ENCODE peak calls at places on chromosomes 4 and X, in five cellular contexts. Q is right atrium auricular region, U is PC-3, Z is testis, J is fibroblast of pulmonary artery. F is an unnamed sample.

GRCh38 chrX:46777971-46778810 is 19.3 kb upstream of the SLC9A7 start:
- DNase-seq in Q (no peak), U (peak; percentile 49), Z (peak; percentile 13), J (peak; percentile 61), F (peak; percentile 33)

GRCh38 chr4:182758288-182758687 is 158.9 kb downstream of the DCTD start:
- DNase-seq in Q (no peak), U (no peak), Z (no peak), J (no peak), F (no peak)

GRCh38 chr4:10289534-10289899 is 167.7 kb downstream of the ZNF518B start:
- DNase-seq in Q (no peak), U (no peak), Z (no peak), J (no peak), F (no peak)

GRCh38 chrX:145292208-145292607 is 44.9 kb downstream of the SPANXN1 start:
- DNase-seq in Q (no peak), U (peak; percentile 22), Z (no peak), J (no peak), F (no peak)

GRCh38 chr4:173374588-173374987 is 3.8 kb downstream of the SAP30 start:
- DNase-seq in Q (no peak), U (no peak), Z (no peak), J (no peak), F (no peak)

GRCh38 chr4:53800741-53801140 is 209.5 kb upstream of the LNX1 start:
- DNase-seq in Q (no peak), U (no peak), Z (no peak), J (no peak), F (peak; percentile 37)

GRCh38 chr4:73922766-73923630 is 53.8 kb downstream of the CXCL1 start:
- DNase-seq in Q (no peak), U (peak; percentile 83), Z (no peak), J (peak; percentile 85), F (peak; percentile 37)

GRCh38 chr4:61520688-61521160 is 320.6 kb downstream of the ADGRL3 start:
- DNase-seq in Q (no peak), U (peak; percentile 96), Z (no peak), J (peak; percentile 56), F (no peak)

GRCh38 chr4:68407868-68408190 is 39.4 kb upstream of the TMPRSS11E start:
- DNase-seq in Q (no peak), U (no peak), Z (no peak), J (no peak), F (no peak)

DNA sequence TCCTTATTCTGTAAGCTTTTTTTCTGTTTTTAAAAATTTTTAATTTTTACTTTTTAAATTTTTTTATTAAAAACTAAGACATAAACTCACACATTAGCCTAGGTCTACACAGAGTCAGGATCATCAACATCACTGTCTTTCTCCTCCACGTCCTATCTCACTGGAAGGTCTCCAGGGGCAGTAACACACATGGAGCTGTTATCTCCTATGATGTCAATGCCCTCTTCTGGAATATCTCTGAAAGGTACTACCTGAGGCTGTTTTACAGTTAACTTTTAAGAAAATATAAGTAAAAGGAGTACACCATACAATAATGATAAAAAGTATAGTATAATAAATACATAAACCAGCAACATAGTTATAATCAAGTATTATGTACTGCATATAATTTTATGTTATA is 21.2 kb downstream of the IL15 start:
- DNase-seq in Q (no peak), U (no peak), Z (no peak), J (no peak), F (no peak)
- TF ChIP-seq CTCF in Q (no peak), U (no peak), Z (no peak), J (no peak), F (no peak)

GRCh38 chr4:123977623-123978022 is 581.0 kb downstream of the SPRY1 start:
- DNase-seq in Q (no peak), U (no peak), Z (no peak), J (no peak), F (no peak)

GRCh38 chr4:123978637-123979036 is 582.0 kb downstream of the SPRY1 start:
- DNase-seq in Q (no peak), U (no peak), Z (no peak), J (no peak), F (no peak)

GRCh38 chr4:123984881-123985280 is 588.3 kb downstream of the SPRY1 start:
- DNase-seq in Q (peak; percentile 65), U (no peak), Z (no peak), J (no peak), F (no peak)

GRCh38 chr4:123976875-123977274 is 580.3 kb downstream of the SPRY1 start:
- DNase-seq in Q (no peak), U (no peak), Z (no peak), J (no peak), F (no peak)

DNA sequence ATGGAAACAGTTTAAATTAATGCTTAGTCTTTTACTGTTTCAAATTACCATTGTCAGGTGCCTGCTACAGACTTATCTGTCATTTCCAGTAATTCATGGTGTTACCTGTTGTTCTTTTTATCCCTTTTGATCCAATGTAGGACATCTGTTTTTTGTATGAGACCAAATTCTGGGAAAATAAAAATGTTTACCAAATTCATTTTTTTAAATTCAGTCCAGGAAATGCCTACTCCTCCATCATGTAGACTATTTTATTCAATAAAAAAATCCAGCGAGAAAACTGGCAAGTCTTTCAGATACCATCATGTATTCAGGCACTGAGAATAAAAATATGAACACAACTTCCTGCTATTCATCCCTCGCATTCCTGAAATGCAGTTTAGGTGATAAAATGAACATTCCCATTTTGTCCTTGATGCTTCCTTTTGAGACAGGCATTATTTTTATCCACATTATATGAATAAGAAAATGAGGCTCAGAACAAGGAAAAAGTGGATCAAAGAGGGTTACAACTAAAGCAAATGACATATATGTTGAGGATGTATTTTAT is 584.2 kb downstream of the SPRY1 start:
- DNase-seq in Q (no peak), U (no peak), Z (no peak), J (peak; percentile 81), F (no peak)
- H3K4me3 ChIP-seq in Q (no peak overlapping the region), U (no peak overlapping the region), Z (no peak overlapping the region), J (no peak overlapping the region), F (no peak overlapping the region)

GRCh38 chrX:107677909-107678308 is 49.6 kb downstream of the PRPS1 start:
- DNase-seq in Q (no peak), U (no peak), Z (no peak), J (peak; percentile 16), F (no peak)
- TF ChIP-seq CTCF in Q (no peak), U (no peak), Z (no peak), J (no peak), F (no peak)

GRCh38 chrX:11351375-11352295 is 58.4 kb downstream of the AMELX start:
- DNase-seq in Q (no peak), U (no peak), Z (peak; percentile 28), J (peak; percentile 82), F (peak; percentile 74)
- H3K4me3 ChIP-seq in Q (no peak overlapping the region), U (no peak overlapping the region), Z (no peak overlapping the region), J (no peak overlapping the region), F (no peak overlapping the region)

GRCh38 chr4:56628592-56628991 is 52.5 kb downstream of the HOPX start:
- DNase-seq in Q (no peak), U (peak; percentile 42), Z (no peak), J (no peak), F (no peak)

GRCh38 chr4:56627985-56628384 is 53.1 kb downstream of the HOPX start:
- DNase-seq in Q (no peak), U (no peak), Z (no peak), J (no peak), F (no peak)

GRCh38 chr4:56627375-56627774 is 53.7 kb downstream of the HOPX start:
- DNase-seq in Q (no peak), U (no peak), Z (no peak), J (no peak), F (no peak)

GRCh38 chr4:56626420-56626819 is 54.7 kb downstream of the HOPX start:
- DNase-seq in Q (no peak), U (no peak), Z (no peak), J (no peak), F (no peak)

GRCh38 chr4:56626963-56627362 is 54.1 kb downstream of the HOPX start:
- DNase-seq in Q (no peak), U (peak; percentile 29), Z (no peak), J (peak; percentile 8), F (no peak)
- TF ChIP-seq CTCF in Q (no peak), U (peak; percentile 40), Z (no peak), J (no peak), F (no peak)

F was measured in foreskin fibroblast.